ENCODE peak calls at places on chromosome 15, in ten cellular contexts. A, C, R, V, D, O, T, F, M and W are unnamed samples.

GRCh38 chr15:92527197-92527596 is 128.4 kb downstream of the FAM174B start:
- DNase-seq in A (no peak), R (no peak), D (no peak), M (peak; percentile 21), C (peak; percentile 39), T (no peak), O (no peak), F (no peak), V (no peak), W (no peak)

GRCh38 chr15:74010929-74011540 is 16.5 kb downstream of the PML start:
- DNase-seq in M (peak; percentile 60), R (no peak), V (no peak), O (no peak), A (peak; percentile 34), C (peak; percentile 47), D (no peak), F (no peak), T (no peak), W (no peak)

GRCh38 chr15:58951388-58952060 is 18.0 kb upstream of the SLTM start:
- DNase-seq in V (peak; percentile 24), T (no peak), A (no peak), C (peak; percentile 85), R (no peak), F (peak; percentile 84), M (peak; percentile 73), D (no peak), O (no peak), W (no peak)

GRCh38 chr15:25848769-25849430 is 14.2 kb downstream of the ATP10A start:
- DNase-seq in V (no peak), O (no peak), R (no peak), T (no peak), A (no peak), D (no peak), M (no peak), C (no peak), F (no peak), W (no peak)

GRCh38 chr15:72785452-72786243 is 2.1 kb upstream of the ADPGK start:
- DNase-seq in C (no peak), A (peak; percentile 81), D (no peak), F (peak; percentile 74), O (no peak), T (no peak), R (no peak), M (peak; percentile 65), V (no peak), W (no peak)

GRCh38 chr15:38817427-38818155 is 253.0 kb upstream of the RASGRP1 start:
- DNase-seq in F (peak; percentile 48), R (peak; percentile 82), C (peak; percentile 86), T (peak; percentile 93), M (peak; percentile 78), A (peak; percentile 61), D (peak; percentile 44), O (peak; percentile 36), V (peak; percentile 65), W (peak; percentile 93)

GRCh38 chr15:27866505-27867165 is 232.5 kb downstream of the OCA2 start:
- DNase-seq in T (no peak), R (no peak), V (no peak), A (no peak), D (no peak), M (no peak), O (no peak), C (no peak), F (no peak), W (no peak)

GRCh38 chr15:66481107-66481856 is 16.3 kb downstream of the SNAPC5 start:
- DNase-seq in O (no peak), D (no peak), C (no peak), V (no peak), F (peak; percentile 38), M (no peak), T (no peak), R (peak; percentile 53), A (no peak), W (no peak)

GRCh38 chr15:63942486-63943365 is 103.6 kb downstream of the DAPK2 start:
- DNase-seq in A (no peak), M (no peak), D (no peak), R (no peak), T (peak; percentile 10), C (no peak), O (peak; percentile 16), V (no peak), F (no peak), W (peak; percentile 20)

GRCh38 chr15:55183679-55184078 is 13.1 kb downstream of the RSL24D1 start:
- DNase-seq in R (no peak), V (no peak), D (no peak), F (peak; percentile 17), O (no peak), M (no peak), A (no peak), T (no peak), C (no peak), W (no peak)

GRCh38 chr15:69666921-69667811 is 214.5 kb downstream of the RPLP1 start:
- DNase-seq in T (no peak), C (no peak), A (no peak), M (no peak), F (no peak), O (peak; percentile 89), D (no peak), R (no peak), V (no peak), W (no peak)

GRCh38 chr15:88745696-88746095 is 57.5 kb upstream of the ACAN start:
- DNase-seq in F (peak; percentile 75), A (peak; percentile 52), T (no peak), M (peak; percentile 77), D (no peak), O (no peak), C (no peak), R (no peak), V (no peak), W (no peak)

GRCh38 chr15:88069561-88069960 is 187.0 kb downstream of the NTRK3 start:
- DNase-seq in O (no peak), D (no peak), V (no peak), T (no peak), R (no peak), A (no peak), F (no peak), M (no peak), C (no peak), W (no peak)

GRCh38 chr15:31379577-31379976 is 52.9 kb downstream of the KLF13 start:
- DNase-seq in F (no peak), D (no peak), M (no peak), T (no peak), R (no peak), V (no peak), O (no peak), C (no peak), A (no peak), W (no peak)
- H3K9ac ChIP-seq in F (no peak overlapping the region), D (no peak overlapping the region), M (no peak overlapping the region), T (no peak overlapping the region), R (no peak overlapping the region), V (no peak overlapping the region), O (no peak overlapping the region), C (no peak overlapping the region), A (no peak overlapping the region), W (no peak overlapping the region)

GRCh38 chr15:34725565-34725964 is 29.2 kb downstream of the GJD2 start:
- DNase-seq in M (peak; percentile 55), T (no peak), A (no peak), O (no peak), D (no peak), F (peak; percentile 23), C (no peak), R (no peak), V (no peak), W (no peak)
- H3K9ac ChIP-seq in M (peak overlapping the region; percentile 66), T (no peak overlapping the region), A (no peak overlapping the region), O (no peak overlapping the region), D (no peak overlapping the region), F (no peak overlapping the region), C (no peak overlapping the region), R (no peak overlapping the region), V (no peak overlapping the region), W (no peak overlapping the region)

GRCh38 chr15:83081256-83082014 is 14.4 kb upstream of the BTBD1 start:
- DNase-seq in M (no peak), C (no peak), V (no peak), R (no peak), O (no peak), A (no peak), D (no peak), T (no peak), F (no peak), W (no peak)
- H3K9ac ChIP-seq in M (no peak overlapping the region), C (no peak overlapping the region), V (no peak overlapping the region), R (no peak overlapping the region), O (no peak overlapping the region), A (no peak overlapping the region), D (no peak overlapping the region), T (no peak overlapping the region), F (no peak overlapping the region), W (no peak overlapping the region)

GRCh38 chr15:78304487-78305413 is 5.3 kb upstream of the SKIC8 start:
- DNase-seq in T (no peak), V (no peak), C (no peak), D (no peak), M (no peak), O (no peak), A (no peak), R (no peak), F (no peak), W (no peak)
- H3K9ac ChIP-seq in T (no peak overlapping the region), V (no peak overlapping the region), C (no peak overlapping the region), D (no peak overlapping the region), M (no peak overlapping the region), O (no peak overlapping the region), A (peak overlapping the region; percentile 21), R (peak overlapping the region; percentile 49), F (no peak overlapping the region), W (no peak overlapping the region)

GRCh38 chr15:75335313-75335704 is 554 bp upstream of the COMMD4 start:
- DNase-seq in M (no peak), O (no peak), V (no peak), R (no peak), D (no peak), T (no peak), A (no peak), C (no peak), F (no peak), W (no peak)
- H3K9ac ChIP-seq in M (peak overlapping the region; percentile 87), O (no peak overlapping the region), V (peak overlapping the region; percentile 87), R (peak overlapping the region; percentile 79), D (peak overlapping the region; percentile 84), T (no peak overlapping the region), A (peak overlapping the region; percentile 95), C (no peak overlapping the region), F (peak overlapping the region; percentile 74), W (peak overlapping the region; percentile 55)

DNA sequence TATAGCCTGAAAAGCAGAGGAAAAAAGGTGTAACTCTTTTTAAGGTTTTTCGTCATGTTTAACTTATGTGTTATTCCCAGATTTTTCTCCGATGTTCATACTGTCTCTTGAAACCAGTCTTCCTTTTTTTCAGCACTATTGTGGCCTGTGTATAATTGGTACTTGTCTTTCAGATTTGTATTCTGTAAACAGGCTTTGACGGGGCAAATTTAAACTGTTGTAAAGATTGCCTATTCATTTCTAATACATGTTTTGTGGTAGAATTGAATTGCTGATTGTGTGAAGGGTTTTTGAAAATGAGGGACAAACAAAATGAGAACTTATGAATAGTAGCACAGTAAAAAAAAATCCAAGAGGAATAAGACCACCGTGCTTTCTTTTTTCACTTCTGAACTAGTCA is 33.6 kb downstream of the AKAP13 start:
- DNase-seq in A (no peak), D (no peak), T (no peak), F (no peak), V (no peak), C (peak; percentile 29), M (no peak), R (no peak), O (no peak), W (no peak)
- H3K9ac ChIP-seq in A (peak overlapping the region; percentile 83), D (peak overlapping the region; percentile 64), T (no peak overlapping the region), F (no peak overlapping the region), V (peak overlapping the region; percentile 50), C (peak overlapping the region; percentile 76), M (peak overlapping the region; percentile 9), R (no peak overlapping the region), O (peak overlapping the region; percentile 27), W (no peak overlapping the region)